ENCODE peak calls at places on chromosomes 5 and 9, in five cellular contexts. M is tibial artery, R is amniotic stem cell, H is activated B cell treated with CpG ODN at 0.5 μM for 24 hours, B is BJ. Y is an unnamed sample.

GRCh38 chr5:137071526-137071925 is 427.6 kb downstream of the SPOCK1 start:
- DNase-seq in M (no peak), R (no peak), H (no peak), B (no peak), Y (no peak)

GRCh38 chr5:17428176-17428800 is 69.7 kb upstream of the TAF11L2 start:
- DNase-seq in M (no peak), R (no peak), H (no peak), B (no peak), Y (no peak)

GRCh38 chr5:179778591-179778990 is 15.2 kb upstream of the LTC4S start:
- DNase-seq in M (no peak), R (no peak), H (no peak), B (no peak), Y (no peak)

GRCh38 chr5:5887818-5888217 is 465.3 kb downstream of the ICE1 start:
- DNase-seq in M (no peak), R (no peak), H (no peak), B (no peak), Y (no peak)

GRCh38 chr5:32258406-32258805 is 54.3 kb downstream of the MTMR12 start:
- DNase-seq in M (no peak), R (no peak), H (no peak), B (no peak), Y (no peak)

GRCh38 chr5:54362434-54362833 is 52.1 kb upstream of the ARL15 start:
- DNase-seq in M (no peak), R (no peak), H (no peak), B (no peak), Y (no peak)

GRCh38 chr9:94996638-94997037 is 270.1 kb downstream of the AOPEP start:
- DNase-seq in M (no peak), R (no peak), H (no peak), B (no peak), Y (no peak)

GRCh38 chr9:129373361-129373760 is 195.3 kb upstream of the IER5L start:
- DNase-seq in M (peak), R (no peak), H (no peak), B (no peak), Y (no peak)

GRCh38 chr5:165334186-165334585 is 1828.8 kb downstream of the MAT2B start:
- DNase-seq in M (no peak), R (peak), H (no peak), B (no peak), Y (no peak)

GRCh38 chr5:127666043-127666716 is 17.3 kb downstream of the CTXN3 start:
- DNase-seq in M (no peak), R (no peak), H (no peak), B (no peak), Y (no peak)

GRCh38 chr5:71836084-71836483 is 117.0 kb downstream of the CARTPT start:
- DNase-seq in M (no peak), R (no peak), H (no peak), B (no peak), Y (no peak)

GRCh38 chr5:175590471-175590881 is 67.4 kb upstream of the HRH2 start:
- DNase-seq in M (no peak), R (no peak), H (no peak), B (no peak), Y (no peak)

GRCh38 chr5:14443665-14444064 is 137.9 kb upstream of the OTULINL start:
- DNase-seq in M (no peak), R (no peak), H (no peak), B (no peak), Y (no peak)

GRCh38 chr9:77751341-77752091 is 103.4 kb upstream of the GNA14 start:
- DNase-seq in M (no peak), R (peak), H (no peak), B (peak), Y (no peak)

GRCh38 chr5:136724161-136724560 is 358.8 kb upstream of the TRPC7 start:
- DNase-seq in M (no peak), R (no peak), H (no peak), B (no peak), Y (no peak)

GRCh38 chr9:92668746-92669526 is 995 bp downstream of the IPPK start:
- DNase-seq in M (no peak), R (no peak), H (no peak), B (no peak), Y (no peak)

GRCh38 chr9:6904366-6904765 is 146.6 kb downstream of the KDM4C start:
- DNase-seq in M (no peak), R (no peak), H (no peak), B (no peak), Y (no peak)

GRCh38 chr9:94507531-94508258 is 47.2 kb upstream of the PCAT7 start:
- DNase-seq in M (no peak), R (no peak), H (no peak), B (no peak), Y (no peak)

GRCh38 chr9:133715295-133715865 is 22.8 kb downstream of the SARDH start:
- DNase-seq in M (peak), R (no peak), H (peak), B (no peak), Y (no peak)

GRCh38 chr5:129591508-129592160 is 131.5 kb downstream of the ADAMTS19 start:
- DNase-seq in M (no peak), R (no peak), H (no peak), B (no peak), Y (no peak)

GRCh38 chr9:79054500-79054899 is 517.3 kb upstream of the TLE4 start:
- DNase-seq in M (no peak), R (no peak), H (no peak), B (no peak), Y (no peak)

GRCh38 chr9:99491408-99492259 is 269.6 kb downstream of the SEC61B start:
- DNase-seq in M (no peak), R (no peak), H (no peak), B (no peak), Y (no peak)

GRCh38 chr9:3527653-3527960 is 1.8 kb upstream of the RFX3 start:
- DNase-seq in M (no peak), R (no peak), H (no peak), B (no peak), Y (peak)

GRCh38 chr5:159782197-159782994 is 133.9 kb upstream of the ADRA1B start:
- DNase-seq in M (no peak), R (no peak), H (no peak), B (no peak), Y (peak)

GRCh38 chr9:114894801-114895433 is 35.5 kb downstream of the TNFSF8 start:
- DNase-seq in M (no peak), R (peak), H (no peak), B (peak), Y (peak)

GRCh38 chr5:73122875-73123810 is 2.8 kb downstream of the TMEM171 start:
- DNase-seq in M (no peak), R (no peak), H (no peak), B (peak), Y (peak)

GRCh38 chr5:116137544-116138378 is 52.9 kb downstream of the COMMD10 start:
- DNase-seq in M (no peak), R (peak), H (no peak), B (no peak), Y (no peak)

GRCh38 chr9:120978987-120979386 is 52.4 kb upstream of the TRAF1 start:
- DNase-seq in M (no peak), R (no peak), H (no peak), B (no peak), Y (no peak)

GRCh38 chr9:73683862-73684591 is 532.4 kb downstream of the ANXA1 start:
- DNase-seq in M (no peak), R (peak), H (no peak), B (peak), Y (no peak)

GRCh38 chr5:31131381-31131811 is 62.1 kb upstream of the CDH6 start:
- DNase-seq in M (no peak), R (no peak), H (no peak), B (no peak), Y (no peak)

GRCh38 chr5:95735436-95735835 is 4.3 kb downstream of the RHOBTB3 start:
- DNase-seq in M (no peak), R (no peak), H (no peak), B (no peak), Y (no peak)

GRCh38 chr9:120710110-120710981 is 3.9 kb downstream of the MEGF9 start:
- DNase-seq in M (no peak), R (no peak), H (no peak), B (no peak), Y (no peak)

GRCh38 chr5:89313044-89313443 is 430.1 kb upstream of the MEF2C start:
- DNase-seq in M (no peak), R (no peak), H (no peak), B (no peak), Y (no peak)

Y was measured in stimulated activated effector memory CD8-positive, alpha-beta T cell treated with anti-CD3 and anti-CD28 coated beads, Interleukin-12 subunit alpha, Interleukin-12 subunit beta, amount 100 ng/mL, for 72 hours.